ENCODE peak calls at places on chromosomes 7 and 10, in ten cellular contexts. D is A549; R is stimulated activated CD4-positive, alpha-beta T cell treated with anti-CD3 and anti-CD28 coated beads, Interleukin-12 subunit alpha, Interleukin-12 subunit beta, amount 100 ng/mL, for 4 hours; Q is NCI-H1105 treated with DMSO at 0.1 percent for 48 hours; P is A172; S is activated gamma-delta T cell; G is neural crest cell; E is stimulated activated CD8-positive, alpha-beta memory T cell treated with anti-CD3 and anti-CD28 coated beads, Interleukin-4, amount 100 ng/mL, for 4 hours; V is ELR; U is effector memory CD8-positive, alpha-beta T cell. I is an unnamed sample.

GRCh38 chr7:33814400-33814799 is 90.9 kb upstream of the BMPER start:
- DNase-seq in Q (no peak), E (no peak), D (no peak), V (no peak), S (no peak), G (no peak), U (no peak), P (no peak), R (no peak), I (no peak)

GRCh38 chr7:7103343-7104313 is 78.7 kb upstream of the C1GALT1 start:
- DNase-seq in V (peak; percentile 80), Q (peak; percentile 59), P (peak; percentile 66), G (no peak), U (no peak), R (no peak), E (no peak), D (peak; percentile 66), S (no peak), I (peak; percentile 59)

GRCh38 chr7:157121184-157121715 is 17.5 kb upstream of the UBE3C start:
- DNase-seq in R (no peak), D (no peak), V (no peak), G (no peak), U (no peak), P (no peak), S (no peak), E (no peak), Q (no peak), I (no peak)

GRCh38 chr10:67783576-67784294 is 54.3 kb downstream of the DNAJC12 start:
- DNase-seq in D (no peak), V (no peak), Q (no peak), S (no peak), G (no peak), P (no peak), E (no peak), R (no peak), U (no peak), I (no peak)

GRCh38 chr10:20474064-20474463 is 423.0 kb downstream of the NEBL start:
- DNase-seq in R (no peak), V (no peak), P (no peak), D (no peak), S (no peak), E (no peak), G (no peak), Q (no peak), U (no peak), I (no peak)

GRCh38 chr10:95480102-95480900 is 80.9 kb downstream of the SORBS1 start:
- DNase-seq in P (no peak), V (peak; percentile 17), E (no peak), D (no peak), Q (no peak), U (no peak), S (no peak), R (no peak), G (no peak), I (no peak)

GRCh38 chr7:30164567-30164966 is 29.8 kb downstream of the MTURN start:
- DNase-seq in U (no peak), Q (peak; percentile 75), S (no peak), P (peak; percentile 76), G (no peak), R (no peak), E (no peak), V (peak; percentile 83), D (peak; percentile 55), I (peak; percentile 74)

GRCh38 chr7:28483868-28484267 is 71.5 kb downstream of the CREB5 start:
- DNase-seq in E (no peak), R (no peak), G (no peak), P (peak; percentile 29), Q (peak; percentile 19), U (no peak), V (peak; percentile 35), D (no peak), S (no peak), I (no peak)

GRCh38 chr7:82445226-82445625 is 1.6 kb upstream of the CACNA2D1 start:
- DNase-seq in R (no peak), P (no peak), E (no peak), G (no peak), Q (peak; percentile 40), S (no peak), U (no peak), V (no peak), D (no peak), I (no peak)

GRCh38 chr10:70380350-70381135 is 1.9 kb downstream of the LRRC20 start:
- DNase-seq in V (no peak), P (no peak), E (no peak), R (no peak), S (no peak), D (no peak), U (no peak), G (no peak), Q (no peak), I (no peak)